ENCODE peak calls at places on chromosomes 13 and 19, in eight cellular contexts. One of them, this sample, is unnamed.

GRCh38 chr19:18741566-18742121 is 49.5 kb downstream of the COMP start:
- DNase-seq in breast epithelium: peak
- DNase-seq in NT2/D1: no peak
- DNase-seq in PC-3: peak
- DNase-seq in BJ: no peak
- DNase-seq in tibial nerve: no peak
- DNase-seq in CD4-positive, CD25-positive, alpha-beta regulatory T cell: no peak
- DNase-seq in bronchial epithelial cell: no peak
- DNase-seq in this sample: peak

GRCh38 chr19:42942187-42942789 is 5.3 kb upstream of the PSG7 start:
- DNase-seq in tibial nerve: no peak
- DNase-seq in bronchial epithelial cell: peak
- DNase-seq in breast epithelium: no peak
- DNase-seq in NT2/D1: peak
- DNase-seq in PC-3: peak
- DNase-seq in CD4-positive, CD25-positive, alpha-beta regulatory T cell: no peak
- DNase-seq in BJ: no peak
- DNase-seq in this sample: no peak

GRCh38 chr13:30114586-30115256 is 192.6 kb downstream of the KATNAL1 start:
- DNase-seq in NT2/D1: peak
- DNase-seq in BJ: no peak
- DNase-seq in CD4-positive, CD25-positive, alpha-beta regulatory T cell: peak
- DNase-seq in bronchial epithelial cell: peak
- DNase-seq in breast epithelium: peak
- DNase-seq in tibial nerve: peak
- DNase-seq in PC-3: peak
- DNase-seq in this sample: peak

GRCh38 chr13:41398494-41399190 is 58.7 kb upstream of the RGCC start:
- DNase-seq in bronchial epithelial cell: no peak
- DNase-seq in tibial nerve: no peak
- DNase-seq in NT2/D1: no peak
- DNase-seq in PC-3: no peak
- DNase-seq in breast epithelium: no peak
- DNase-seq in BJ: no peak
- DNase-seq in CD4-positive, CD25-positive, alpha-beta regulatory T cell: no peak
- DNase-seq in this sample: no peak

GRCh38 chr13:48656621-48657020 is 2.9 kb downstream of the CYSLTR2 start:
- DNase-seq in tibial nerve: no peak
- DNase-seq in NT2/D1: no peak
- DNase-seq in bronchial epithelial cell: no peak
- DNase-seq in breast epithelium: no peak
- DNase-seq in PC-3: no peak
- DNase-seq in BJ: no peak
- DNase-seq in CD4-positive, CD25-positive, alpha-beta regulatory T cell: no peak
- DNase-seq in this sample: no peak

GRCh38 chr13:103007427-103007762 is 58.8 kb downstream of the SLC10A2 start:
- DNase-seq in bronchial epithelial cell: no peak
- DNase-seq in tibial nerve: no peak
- DNase-seq in NT2/D1: no peak
- DNase-seq in PC-3: no peak
- DNase-seq in breast epithelium: no peak
- DNase-seq in BJ: no peak
- DNase-seq in CD4-positive, CD25-positive, alpha-beta regulatory T cell: no peak
- DNase-seq in this sample: no peak

GRCh38 chr13:93522486-93522885 is 295.9 kb downstream of the GPC6 start:
- DNase-seq in PC-3: no peak
- DNase-seq in breast epithelium: no peak
- DNase-seq in BJ: no peak
- DNase-seq in CD4-positive, CD25-positive, alpha-beta regulatory T cell: no peak
- DNase-seq in bronchial epithelial cell: no peak
- DNase-seq in NT2/D1: no peak
- DNase-seq in tibial nerve: no peak
- DNase-seq in this sample: no peak

GRCh38 chr13:20439261-20439660 is 86.4 kb downstream of the CRYL1 start:
- DNase-seq in BJ: no peak
- DNase-seq in NT2/D1: no peak
- DNase-seq in PC-3: no peak
- DNase-seq in tibial nerve: no peak
- DNase-seq in breast epithelium: no peak
- DNase-seq in CD4-positive, CD25-positive, alpha-beta regulatory T cell: no peak
- DNase-seq in bronchial epithelial cell: no peak
- DNase-seq in this sample: no peak

GRCh38 chr19:51783373-51783772 is 11.6 kb upstream of the FPR3 start:
- DNase-seq in CD4-positive, CD25-positive, alpha-beta regulatory T cell: no peak
- DNase-seq in PC-3: peak
- DNase-seq in tibial nerve: no peak
- DNase-seq in BJ: no peak
- DNase-seq in breast epithelium: no peak
- DNase-seq in bronchial epithelial cell: peak
- DNase-seq in NT2/D1: no peak
- DNase-seq in this sample: no peak

GRCh38 chr13:45055902-45056648 is 64.2 kb upstream of the GTF2F2 start:
- DNase-seq in NT2/D1: peak
- DNase-seq in BJ: no peak
- DNase-seq in bronchial epithelial cell: peak
- DNase-seq in tibial nerve: peak
- DNase-seq in PC-3: peak
- DNase-seq in breast epithelium: no peak
- DNase-seq in CD4-positive, CD25-positive, alpha-beta regulatory T cell: no peak
- DNase-seq in this sample: no peak
- H3K4me3 ChIP-seq in NT2/D1: no peak
- H3K4me3 ChIP-seq in BJ: no peak
- H3K4me3 ChIP-seq in bronchial epithelial cell: no peak
- H3K4me3 ChIP-seq in tibial nerve: no peak
- H3K4me3 ChIP-seq in PC-3: peak
- H3K4me3 ChIP-seq in breast epithelium: no peak
- H3K4me3 ChIP-seq in CD4-positive, CD25-positive, alpha-beta regulatory T cell: no peak
- H3K4me3 ChIP-seq in this sample: no peak

DNA sequence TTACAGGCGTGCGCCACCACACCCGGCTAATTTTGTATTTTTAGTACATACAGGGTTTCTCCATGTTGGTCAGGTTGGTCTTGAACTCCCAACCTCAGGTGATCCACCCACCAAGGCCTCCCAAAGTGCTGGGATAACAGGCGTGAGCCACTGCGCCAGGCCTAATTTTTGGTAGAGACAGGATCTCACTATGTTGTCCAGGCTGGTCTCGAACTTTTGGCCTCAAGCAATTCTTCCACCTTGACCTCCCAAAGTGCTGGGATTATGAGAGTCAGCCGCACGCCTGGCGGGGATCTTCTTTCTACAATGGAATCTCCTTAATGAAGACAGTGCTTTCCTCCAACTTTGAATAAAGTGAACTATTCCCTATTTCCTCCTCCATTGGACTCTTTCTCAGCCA is 5.8 kb downstream of the RASIP1 start:
- DNase-seq in PC-3: no peak
- DNase-seq in bronchial epithelial cell: no peak
- DNase-seq in NT2/D1: no peak
- DNase-seq in CD4-positive, CD25-positive, alpha-beta regulatory T cell: no peak
- DNase-seq in breast epithelium: no peak
- DNase-seq in tibial nerve: no peak
- DNase-seq in BJ: no peak
- DNase-seq in this sample: no peak
- H3K4me3 ChIP-seq in PC-3: no peak
- H3K4me3 ChIP-seq in bronchial epithelial cell: no peak
- H3K4me3 ChIP-seq in NT2/D1: no peak
- H3K4me3 ChIP-seq in CD4-positive, CD25-positive, alpha-beta regulatory T cell: no peak
- H3K4me3 ChIP-seq in breast epithelium: no peak
- H3K4me3 ChIP-seq in tibial nerve: no peak
- H3K4me3 ChIP-seq in BJ: no peak
- H3K4me3 ChIP-seq in this sample: no peak

GRCh38 chr19:35899547-35900214 is 659 bp downstream of the NFKBID start:
- DNase-seq in BJ: no peak
- DNase-seq in CD4-positive, CD25-positive, alpha-beta regulatory T cell: peak
- DNase-seq in NT2/D1: no peak
- DNase-seq in bronchial epithelial cell: peak
- DNase-seq in PC-3: peak
- DNase-seq in tibial nerve: peak
- DNase-seq in breast epithelium: peak
- DNase-seq in this sample: peak

GRCh38 chr19:35903550-35904179 is 1.3 kb downstream of the HCST start:
- DNase-seq in bronchial epithelial cell: peak
- DNase-seq in PC-3: peak
- DNase-seq in CD4-positive, CD25-positive, alpha-beta regulatory T cell: peak
- DNase-seq in tibial nerve: peak
- DNase-seq in breast epithelium: no peak
- DNase-seq in BJ: no peak
- DNase-seq in NT2/D1: no peak
- DNase-seq in this sample: peak

GRCh38 chr19:35902870-35903475 is 644 bp downstream of the HCST start:
- DNase-seq in BJ: no peak
- DNase-seq in CD4-positive, CD25-positive, alpha-beta regulatory T cell: no peak
- DNase-seq in PC-3: no peak
- DNase-seq in breast epithelium: no peak
- DNase-seq in bronchial epithelial cell: no peak
- DNase-seq in tibial nerve: no peak
- DNase-seq in NT2/D1: no peak
- DNase-seq in this sample: no peak

GRCh38 chr19:35901055-35901644 is 810 bp upstream of the NFKBID start:
- DNase-seq in tibial nerve: no peak
- DNase-seq in BJ: peak
- DNase-seq in breast epithelium: no peak
- DNase-seq in PC-3: peak
- DNase-seq in bronchial epithelial cell: no peak
- DNase-seq in NT2/D1: no peak
- DNase-seq in CD4-positive, CD25-positive, alpha-beta regulatory T cell: no peak
- DNase-seq in this sample: no peak

DNA sequence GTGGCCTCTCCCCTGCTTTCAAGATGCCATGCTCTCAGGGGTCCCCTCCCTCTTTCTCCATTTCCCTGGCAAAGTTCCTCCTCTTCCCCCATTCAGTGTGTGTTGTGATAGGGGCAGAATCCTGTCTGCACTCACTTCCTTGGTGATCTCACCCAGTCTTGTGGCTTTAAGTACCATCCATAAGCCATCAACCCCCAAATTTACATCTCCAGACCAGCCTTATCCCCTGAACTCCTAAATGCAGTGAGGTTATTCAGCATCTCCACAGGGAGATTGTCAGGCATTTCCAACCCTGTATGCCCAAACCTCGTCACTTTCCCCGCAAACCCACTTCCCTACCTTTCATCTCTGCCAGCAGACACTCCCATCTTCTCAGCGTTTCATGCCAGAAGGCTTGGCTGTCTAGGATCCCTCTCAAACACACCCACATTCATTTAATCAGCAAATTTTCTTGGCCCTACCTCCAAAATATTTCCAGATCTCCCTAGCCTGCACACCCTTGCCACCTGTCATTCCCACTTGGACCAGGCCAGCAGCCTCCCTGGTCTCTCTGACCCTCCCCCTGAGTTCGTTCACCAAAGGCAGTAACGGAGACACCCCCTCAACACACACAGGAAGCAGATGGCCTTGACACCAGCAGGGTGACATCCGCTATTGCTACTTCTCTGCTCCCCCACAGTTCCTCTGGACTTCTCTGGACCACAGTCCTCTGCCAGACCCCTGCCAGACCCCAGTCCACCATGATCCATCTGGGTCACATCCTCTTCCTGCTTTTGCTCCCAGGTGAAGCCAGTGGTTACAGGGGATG is at the start of gene HCST:
- DNase-seq in NT2/D1: no peak
- DNase-seq in BJ: peak
- DNase-seq in PC-3: peak
- DNase-seq in breast epithelium: no peak
- DNase-seq in bronchial epithelial cell: peak
- DNase-seq in CD4-positive, CD25-positive, alpha-beta regulatory T cell: peak
- DNase-seq in tibial nerve: no peak
- DNase-seq in this sample: no peak
- H3K4me3 ChIP-seq in NT2/D1: peak
- H3K4me3 ChIP-seq in BJ: peak
- H3K4me3 ChIP-seq in PC-3: peak
- H3K4me3 ChIP-seq in breast epithelium: peak
- H3K4me3 ChIP-seq in bronchial epithelial cell: no peak
- H3K4me3 ChIP-seq in CD4-positive, CD25-positive, alpha-beta regulatory T cell: peak
- H3K4me3 ChIP-seq in tibial nerve: peak
- H3K4me3 ChIP-seq in this sample: peak

GRCh38 chr13:37597477-37597876 is 1.1 kb downstream of the POSTN start:
- DNase-seq in NT2/D1: no peak
- DNase-seq in BJ: no peak
- DNase-seq in CD4-positive, CD25-positive, alpha-beta regulatory T cell: no peak
- DNase-seq in tibial nerve: no peak
- DNase-seq in bronchial epithelial cell: no peak
- DNase-seq in PC-3: no peak
- DNase-seq in breast epithelium: no peak
- DNase-seq in this sample: no peak
- H3K4me3 ChIP-seq in NT2/D1: no peak
- H3K4me3 ChIP-seq in BJ: peak
- H3K4me3 ChIP-seq in CD4-positive, CD25-positive, alpha-beta regulatory T cell: no peak
- H3K4me3 ChIP-seq in tibial nerve: no peak
- H3K4me3 ChIP-seq in bronchial epithelial cell: no peak
- H3K4me3 ChIP-seq in PC-3: no peak
- H3K4me3 ChIP-seq in breast epithelium: peak
- H3K4me3 ChIP-seq in this sample: no peak

GRCh38 chr13:27821566-27821965 is 29.3 kb downstream of the GSX1 start:
- DNase-seq in PC-3: no peak
- DNase-seq in CD4-positive, CD25-positive, alpha-beta regulatory T cell: no peak
- DNase-seq in BJ: no peak
- DNase-seq in NT2/D1: peak
- DNase-seq in bronchial epithelial cell: no peak
- DNase-seq in tibial nerve: no peak
- DNase-seq in breast epithelium: no peak
- DNase-seq in this sample: no peak
- H3K4me3 ChIP-seq in PC-3: no peak
- H3K4me3 ChIP-seq in CD4-positive, CD25-positive, alpha-beta regulatory T cell: no peak
- H3K4me3 ChIP-seq in BJ: no peak
- H3K4me3 ChIP-seq in NT2/D1: no peak
- H3K4me3 ChIP-seq in bronchial epithelial cell: no peak
- H3K4me3 ChIP-seq in tibial nerve: no peak
- H3K4me3 ChIP-seq in breast epithelium: no peak
- H3K4me3 ChIP-seq in this sample: no peak

DNA sequence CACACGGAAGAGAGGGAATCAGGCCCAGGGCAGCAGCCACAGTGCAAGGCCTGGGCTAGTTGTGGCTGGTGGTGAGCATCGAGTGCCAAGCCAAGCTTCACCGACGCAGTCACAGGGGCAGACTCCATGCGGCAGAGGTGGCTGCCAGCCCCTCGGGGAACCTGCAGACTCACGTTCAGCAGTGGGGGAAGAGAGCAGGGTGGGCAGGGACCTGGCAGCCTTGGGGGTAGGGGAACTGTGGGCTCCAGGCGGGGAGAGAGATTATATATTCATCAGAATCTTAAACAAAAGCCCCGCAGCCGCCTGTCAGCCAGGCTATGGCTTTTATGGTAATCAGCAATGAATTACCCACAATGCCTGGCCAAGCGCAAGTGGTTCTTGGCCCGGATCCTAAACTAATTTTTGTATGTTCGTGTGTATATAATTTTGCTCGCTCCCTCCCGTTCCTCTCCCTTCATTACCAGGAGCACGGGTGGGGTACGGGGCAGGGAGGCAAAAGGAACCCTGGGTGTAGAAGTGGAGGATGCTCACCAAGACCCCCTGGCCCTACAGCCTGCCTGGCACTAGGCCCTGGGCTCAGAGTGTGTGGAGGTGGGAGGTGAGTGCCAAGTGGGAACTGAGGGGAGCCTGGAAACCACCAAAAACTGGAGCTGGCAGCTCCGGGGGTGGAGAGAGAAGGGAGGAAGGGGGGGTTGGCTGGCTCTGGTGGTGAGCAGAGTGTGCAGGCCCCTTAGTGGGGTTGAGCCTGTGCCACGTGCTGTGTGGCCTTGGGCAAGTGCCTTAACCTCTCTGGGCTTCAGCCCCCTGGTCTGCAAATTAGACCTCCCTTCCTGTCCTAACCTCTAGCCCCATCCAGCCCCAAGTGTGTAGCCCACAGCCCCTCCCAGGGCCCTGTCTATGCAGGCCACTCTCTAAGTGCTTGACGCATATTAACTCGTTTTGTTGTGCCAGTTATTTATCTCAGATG is 31.9 kb downstream of the PTPRS start:
- DNase-seq in NT2/D1: no peak
- DNase-seq in CD4-positive, CD25-positive, alpha-beta regulatory T cell: no peak
- DNase-seq in bronchial epithelial cell: peak
- DNase-seq in PC-3: no peak
- DNase-seq in breast epithelium: peak
- DNase-seq in tibial nerve: peak
- DNase-seq in BJ: no peak
- DNase-seq in this sample: peak
- H3K4me3 ChIP-seq in NT2/D1: no peak
- H3K4me3 ChIP-seq in CD4-positive, CD25-positive, alpha-beta regulatory T cell: no peak
- H3K4me3 ChIP-seq in bronchial epithelial cell: peak
- H3K4me3 ChIP-seq in PC-3: no peak
- H3K4me3 ChIP-seq in breast epithelium: peak
- H3K4me3 ChIP-seq in tibial nerve: no peak
- H3K4me3 ChIP-seq in BJ: no peak
- H3K4me3 ChIP-seq in this sample: peak

This sample was measured in upper lobe of left lung.